ENCODE peak calls at places on chromosomes 4 and X, in five cellular contexts. C is stimulated activated CD4-positive, alpha-beta T cell treated with anti-CD3 and anti-CD28 coated beads, Interleukin-15, amount 100 ng/mL, for 1 hour; O is cardiac septum; W is AG08395; V is choroid plexus epithelial cell. B is an unnamed sample.
A peak's percentile ranks its signal among the peaks of the same experiment; 100 is the strongest.

GRCh38 chr4:95761441-95761840 is 78.5 kb upstream of the PDHA2 start:
- DNase-seq in C (no peak), V (peak; percentile 31), W (no peak), O (no peak), B (no peak)

GRCh38 chr4:38125816-38126215 is 165.6 kb downstream of the PTTG2 start:
- DNase-seq in V (peak; percentile 25), C (no peak), O (no peak), W (no peak), B (no peak)

GRCh38 chr4:121278811-121279368 is 101.9 kb downstream of the QRFPR start:
- DNase-seq in O (no peak), W (no peak), C (no peak), V (peak; percentile 83), B (no peak)

GRCh38 chr4:128241425-128241913 is 46.1 kb downstream of the PGRMC2 start:
- DNase-seq in O (no peak), C (no peak), W (peak; percentile 93), V (peak; percentile 99), B (no peak)

GRCh38 chr4:127732623-127733199 is 2.5 kb downstream of the SLC25A31 start:
- DNase-seq in C (no peak), O (no peak), W (peak; percentile 52), V (peak; percentile 76), B (no peak)

GRCh38 chrX:41276661-41277506 is 57.1 kb upstream of the DDX3X start:
- DNase-seq in C (no peak), W (no peak), O (no peak), V (peak; percentile 10), B (no peak)

GRCh38 chr4:146508229-146508939 is 13.4 kb downstream of the SLC10A7 start:
- DNase-seq in O (no peak), W (no peak), V (peak; percentile 27), C (no peak), B (no peak)

GRCh38 chrX:68177542-68177941 is 255.8 kb downstream of the OPHN1 start:
- DNase-seq in W (no peak), C (no peak), O (no peak), V (peak; percentile 26), B (no peak)

GRCh38 chrX:42944381-42944998 is 166.5 kb upstream of the PPP1R2C start:
- DNase-seq in C (no peak), O (no peak), V (no peak), W (no peak), B (no peak)

GRCh38 chrX:148380614-148381561 is 119.5 kb upstream of the AFF2 start:
- DNase-seq in C (peak; percentile 1), V (no peak), W (no peak), O (no peak), B (peak; percentile 45)

GRCh38 chrX:3407785-3408184 is 61.3 kb upstream of the MXRA5 start:
- DNase-seq in W (no peak), O (no peak), V (no peak), C (no peak), B (no peak)

GRCh38 chrX:50707376-50707775 is 106.6 kb downstream of the SHROOM4 start:
- DNase-seq in V (no peak), O (no peak), C (no peak), W (no peak), B (no peak)

GRCh38 chrX:41923925-41924693 is 755 bp upstream of the CASK start:
- DNase-seq in V (peak; percentile 56), W (peak; percentile 33), O (no peak), C (no peak), B (no peak)

GRCh38 chr4:107183155-107183774 is 147.2 kb upstream of the DKK2 start:
- DNase-seq in O (no peak), W (peak; percentile 58), C (no peak), V (peak; percentile 85), B (no peak)

GRCh38 chrX:120014354-120015129 is 62.9 kb downstream of the RHOXF2B start:
- DNase-seq in O (no peak), V (no peak), W (no peak), C (no peak), B (no peak)

GRCh38 chr4:39043697-39044363 is 11.6 kb upstream of the TMEM156 start:
- DNase-seq in W (no peak), V (peak; percentile 83), O (no peak), C (no peak), B (no peak)

GRCh38 chrX:2462780-2463179 is 38.0 kb downstream of the DHRSX start:
- DNase-seq in W (no peak), V (no peak), O (no peak), C (no peak), B (no peak)

GRCh38 chr4:27198971-27199370 is 338.3 kb downstream of the STIM2 start:
- DNase-seq in O (no peak), C (no peak), V (no peak), W (no peak), B (no peak)

GRCh38 chrX:117376460-117376859 is 740.1 kb downstream of the KLHL13 start:
- DNase-seq in C (no peak), O (no peak), V (no peak), W (no peak), B (no peak)

GRCh38 chr4:76733380-76733779 is 164.6 kb downstream of the SOWAHB start:
- DNase-seq in V (no peak), C (no peak), O (no peak), W (no peak), B (no peak)

GRCh38 chr4:37717575-37717974 is 31.4 kb upstream of the RELL1 start:
- DNase-seq in W (peak; percentile 74), C (no peak), O (no peak), V (peak; percentile 55), B (no peak)

GRCh38 chr4:158065176-158065575 is 107.6 kb downstream of the GASK1B start:
- DNase-seq in C (no peak), V (no peak), W (no peak), O (no peak), B (no peak)

GRCh38 chr4:42906906-42907774 is 14.6 kb downstream of the GRXCR1 start:
- DNase-seq in O (no peak), W (no peak), V (no peak), C (no peak), B (no peak)

GRCh38 chrX:48721916-48722315 is 25.4 kb downstream of the SUV39H1 start:
- DNase-seq in V (no peak), O (no peak), C (no peak), W (no peak), B (no peak)